ENCODE peak calls at places on chromosomes 12 and 14, in eight cellular contexts. Z is gastrocnemius medialis; V is endodermal cell; B is kidney; E is left ventricle myocardium inferior; X is CD8-positive, alpha-beta T cell; K is breast epithelium; N is A549. R is an unnamed sample. For H3K4me1, the result is how much of the 10 kb centered on the place peaks cover.

GRCh38 chr14:34283590-34283989 is 178.4 kb downstream of the SPTSSA start:
- DNase-seq in Z (no peak), V (no peak), B (no peak), E (no peak), X (no peak), K (no peak), N (no peak), R (no peak)

GRCh38 chr12:99087278-99087677 is 442.2 kb downstream of the APAF1 start:
- DNase-seq in Z (no peak), V (no peak), B (no peak), E (no peak), X (no peak), K (no peak), N (no peak), R (no peak)

GRCh38 chr12:132475304-132476037 is 14.5 kb upstream of the FBRSL1 start:
- DNase-seq in Z (no peak), V (no peak), B (peak), E (no peak), X (no peak), K (no peak), N (peak), R (no peak)

GRCh38 chr12:15830538-15830937 is 41.4 kb upstream of the EPS8 start:
- DNase-seq in Z (no peak), V (no peak), B (no peak), E (no peak), X (no peak), K (no peak), N (no peak), R (no peak)

GRCh38 chr12:6539276-6540134 is 5.2 kb downstream of the GAPDH start:
- DNase-seq in Z (peak), V (peak), B (no peak), E (peak), X (no peak), K (no peak), N (peak), R (no peak)

GRCh38 chr12:114680498-114681148 is 3.4 kb downstream of the TBX3 start:
- DNase-seq in Z (no peak), V (peak), B (peak), E (no peak), X (no peak), K (no peak), N (no peak), R (no peak)

GRCh38 chr12:107328442-107329133 is 235.2 kb upstream of the CRY1 start:
- DNase-seq in Z (no peak), V (peak), B (no peak), E (no peak), X (no peak), K (no peak), N (peak), R (no peak)

GRCh38 chr14:36443374-36443773 is 76.7 kb downstream of the NKX2-1 start:
- DNase-seq in Z (no peak), V (peak), B (no peak), E (no peak), X (no peak), K (no peak), N (no peak), R (no peak)

GRCh38 chr14:90272523-90272922 is 16.2 kb downstream of the PSMC1 start:
- DNase-seq in Z (no peak), V (no peak), B (no peak), E (no peak), X (no peak), K (no peak), N (no peak), R (peak)

GRCh38 chr12:32273063-32273521 is 126.3 kb upstream of the FGD4 start:
- DNase-seq in Z (no peak), V (no peak), B (no peak), E (no peak), X (no peak), K (no peak), N (no peak), R (no peak)

GRCh38 chr12:108457006-108457733 is 57.9 kb upstream of the FICD start:
- DNase-seq in Z (no peak), V (peak), B (no peak), E (no peak), X (no peak), K (no peak), N (peak), R (no peak)

GRCh38 chr12:28137414-28137813 is 52.8 kb upstream of the CCDC91 start:
- DNase-seq in Z (no peak), V (no peak), B (no peak), E (no peak), X (no peak), K (no peak), N (no peak), R (no peak)

GRCh38 chr14:76828339-76829015 is 2.3 kb downstream of the LRRC74A start:
- DNase-seq in Z (no peak), V (peak), B (no peak), E (no peak), X (no peak), K (no peak), N (no peak), R (no peak)

GRCh38 chr14:100574642-100575031 is 12.6 kb downstream of the BEGAIN start:
- DNase-seq in Z (no peak), V (no peak), B (peak), E (no peak), X (no peak), K (no peak), N (no peak), R (no peak)

GRCh38 chr14:69693823-69694729 is 72.9 kb upstream of the SRSF5 start:
- DNase-seq in Z (no peak), V (peak), B (peak), E (no peak), X (no peak), K (no peak), N (peak), R (no peak)
- H3K4me1 ChIP-seq in Z (half or more), V (under half), B (half or more), E (half or more), X (under half), K (under half), N (under half), R (under half)

GRCh38 chr12:89346741-89347324 is 5.5 kb downstream of the DUSP6 start:
- DNase-seq in Z (no peak), V (peak), B (no peak), E (peak), X (no peak), K (no peak), N (no peak), R (peak)
- H3K4me1 ChIP-seq in Z (under half), V (under half), B (under half), E (half or more), X (under half), K (under half), N (under half), R (under half)

GRCh38 chr12:89247962-89248361 is 104.3 kb downstream of the DUSP6 start:
- DNase-seq in Z (no peak), V (no peak), B (no peak), E (no peak), X (no peak), K (no peak), N (no peak), R (no peak)

GRCh38 chr12:89243786-89244185 is 108.5 kb downstream of the DUSP6 start:
- DNase-seq in Z (no peak), V (no peak), B (no peak), E (no peak), X (no peak), K (no peak), N (no peak), R (no peak)

GRCh38 chr12:89245090-89245489 is 107.2 kb downstream of the DUSP6 start:
- DNase-seq in Z (no peak), V (peak), B (no peak), E (no peak), X (no peak), K (no peak), N (no peak), R (no peak)

GRCh38 chr12:89247541-89247942 is 104.8 kb downstream of the DUSP6 start:
- DNase-seq in Z (no peak), V (peak), B (no peak), E (no peak), X (no peak), K (no peak), N (no peak), R (no peak)

GRCh38 chr12:89244536-89244935 is 107.8 kb downstream of the DUSP6 start:
- DNase-seq in Z (no peak), V (no peak), B (no peak), E (no peak), X (no peak), K (no peak), N (no peak), R (no peak)
- H3K4me1 ChIP-seq in Z (under half), V (under half), B (under half), E (under half), X (under half), K (under half), N (under half), R (under half)

DNA sequence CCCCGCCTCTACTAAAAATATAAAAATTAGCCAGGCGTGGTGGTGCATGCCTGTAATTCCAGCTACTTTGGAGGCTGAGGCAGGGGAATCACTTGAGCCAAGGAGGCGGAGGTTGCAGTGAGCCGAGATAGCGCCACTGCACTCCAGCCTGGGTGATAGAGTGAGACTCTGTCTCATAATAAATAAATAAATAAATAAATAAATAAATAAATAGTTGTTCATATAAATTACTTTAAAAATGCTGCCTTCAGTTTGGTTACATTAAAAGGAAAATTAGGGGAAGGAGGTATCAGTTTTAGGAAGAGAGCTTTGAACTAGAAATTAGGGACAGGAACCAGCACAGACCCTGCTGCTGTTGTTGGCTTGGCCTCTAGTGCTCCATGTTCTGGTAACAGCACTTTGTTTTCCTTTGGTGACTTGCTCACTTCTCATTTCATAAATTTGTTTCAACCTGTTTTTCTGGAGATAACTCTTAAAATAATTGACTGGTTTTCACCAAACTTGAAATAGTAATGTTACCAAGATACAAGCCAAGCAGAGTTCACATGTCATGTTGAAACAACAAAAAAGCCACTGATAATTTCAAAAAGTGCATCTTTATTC is 22.9 kb upstream of the PTPRB start:
- DNase-seq in Z (no peak), V (no peak), B (no peak), E (no peak), X (no peak), K (no peak), N (no peak), R (no peak)
- H3K4me1 ChIP-seq in Z (under half), V (under half), B (under half), E (under half), X (under half), K (under half), N (under half), R (under half)

DNA sequence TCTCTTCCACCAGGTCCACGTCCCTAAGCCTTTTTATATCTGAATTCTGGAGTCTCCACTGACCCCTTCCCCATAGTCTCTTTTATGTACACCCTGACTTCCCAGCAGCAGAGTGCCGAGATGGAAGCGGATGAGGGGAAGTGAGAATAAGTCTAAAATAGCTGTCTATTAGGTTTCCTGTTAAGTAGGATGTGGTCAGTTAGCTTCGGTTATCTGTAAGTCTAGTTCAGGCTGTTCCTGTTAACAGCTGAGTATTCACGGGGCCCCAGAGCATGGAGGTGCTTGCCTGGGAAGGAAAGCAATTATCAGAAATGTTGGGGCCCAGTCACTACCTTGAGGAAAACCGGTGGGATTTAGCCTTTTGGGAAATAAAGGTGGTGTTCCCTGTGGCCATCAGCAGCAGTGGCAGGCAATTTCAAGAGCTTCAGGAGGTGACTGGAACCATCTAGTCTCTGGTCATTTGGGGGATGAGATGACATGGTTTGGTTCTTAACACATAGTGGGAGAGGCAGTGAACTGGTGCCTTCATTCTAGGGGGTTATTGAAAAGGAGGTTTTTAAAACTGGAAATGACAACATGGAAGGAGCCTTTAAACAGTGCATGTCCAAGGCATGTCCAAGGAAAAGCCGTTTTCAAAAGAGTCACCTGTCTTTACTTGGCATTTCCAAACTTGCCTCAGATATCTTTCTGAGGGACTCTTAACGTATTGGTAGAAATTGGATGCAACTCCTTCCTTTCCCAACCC is 21.8 kb downstream of the CHST11 start:
- DNase-seq in Z (no peak), V (no peak), B (no peak), E (no peak), X (no peak), K (no peak), N (no peak), R (no peak)
- H3K4me1 ChIP-seq in Z (under half), V (under half), B (under half), E (under half), X (half or more), K (under half), N (under half), R (under half)

DNA sequence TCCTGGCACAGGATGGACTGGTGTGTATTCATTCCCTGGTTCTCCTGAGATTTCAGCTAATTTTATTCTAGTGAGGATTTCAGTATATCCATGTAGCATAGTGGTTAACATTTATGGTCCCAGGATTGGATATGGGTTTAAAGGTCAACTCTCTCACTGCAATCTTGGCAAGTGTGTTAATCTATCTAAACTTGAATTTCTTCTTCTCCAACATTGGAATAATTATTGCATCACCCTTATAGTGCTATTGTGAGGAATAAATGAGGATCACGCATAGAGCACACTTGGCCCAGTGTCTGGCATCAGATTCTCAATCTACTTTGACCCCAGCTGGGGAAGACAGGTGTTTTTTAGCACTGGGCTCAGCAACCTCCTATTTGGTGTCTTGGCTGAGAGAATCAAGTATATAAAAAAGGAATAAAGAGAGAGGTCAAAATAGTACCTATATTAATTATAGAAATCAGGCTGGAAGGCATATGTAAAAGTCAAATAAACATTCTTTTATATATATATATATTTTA is 531.2 kb upstream of the ATP2B1 start:
- DNase-seq in Z (no peak), V (no peak), B (no peak), E (no peak), X (no peak), K (no peak), N (no peak), R (no peak)
- H3K4me1 ChIP-seq in Z (under half), V (under half), B (under half), E (under half), X (under half), K (under half), N (under half), R (under half)

GRCh38 chr12:52232916-52233461 is at the start of gene KRT7:
- DNase-seq in Z (no peak), V (peak), B (peak), E (no peak), X (no peak), K (peak), N (peak), R (no peak)

GRCh38 chr12:52230364-52231281 is 2.4 kb upstream of the KRT7 start:
- DNase-seq in Z (no peak), V (no peak), B (peak), E (peak), X (no peak), K (peak), N (peak), R (no peak)

GRCh38 chr12:52232233-52232915 is 669 bp upstream of the KRT7 start:
- DNase-seq in Z (no peak), V (no peak), B (peak), E (no peak), X (no peak), K (peak), N (no peak), R (no peak)

GRCh38 chr12:52229836-52230343 is 3.2 kb upstream of the KRT7 start:
- DNase-seq in Z (no peak), V (no peak), B (peak), E (no peak), X (no peak), K (no peak), N (no peak), R (no peak)

DNA sequence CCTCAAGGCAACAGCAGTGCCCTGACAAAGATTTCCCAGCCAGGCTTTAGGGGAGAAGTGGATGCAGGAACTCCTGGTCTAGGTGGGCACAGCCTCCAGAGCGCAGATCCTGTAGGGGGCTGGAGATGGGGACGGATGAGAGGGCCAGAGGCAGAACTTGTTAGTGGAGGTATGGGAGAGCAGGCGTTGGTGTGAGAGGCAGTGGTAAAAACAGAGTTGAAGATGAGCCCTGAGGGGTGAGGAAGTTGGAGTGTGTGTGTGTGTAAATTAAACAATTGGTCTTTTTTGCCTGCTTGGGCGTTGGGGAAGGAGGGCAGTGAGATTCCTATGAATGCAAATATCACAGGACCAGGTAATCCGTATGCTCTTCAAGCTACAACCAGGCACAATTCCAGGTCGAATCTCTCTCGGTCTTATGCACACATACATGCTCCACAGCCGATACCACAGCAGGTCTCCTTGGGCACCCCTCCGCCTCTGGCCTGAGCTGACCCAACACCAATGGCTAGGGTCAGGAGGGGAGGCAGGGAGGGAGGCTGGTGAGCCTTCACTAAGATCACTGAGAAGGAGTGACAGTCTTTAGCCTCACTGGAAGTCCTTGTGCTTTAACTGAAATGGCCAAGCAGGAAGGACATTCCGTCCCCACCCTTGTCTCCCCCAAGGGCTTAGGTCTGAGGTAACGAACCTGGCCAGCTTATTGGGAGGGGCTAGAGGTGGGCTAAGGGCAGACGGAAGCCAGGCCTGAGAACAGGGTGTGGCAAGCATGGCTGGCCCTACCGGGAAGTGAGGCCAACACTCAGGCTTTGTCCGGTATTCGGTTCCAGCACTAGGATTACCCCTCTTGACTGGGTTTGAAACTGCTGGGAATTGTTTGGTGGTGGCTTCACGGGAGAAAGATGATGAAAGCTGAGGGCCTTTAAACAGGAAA is 1.5 kb upstream of the KRT7 start:
- DNase-seq in Z (no peak), V (no peak), B (peak), E (no peak), X (no peak), K (peak), N (peak), R (no peak)
- H3K4me1 ChIP-seq in Z (under half), V (under half), B (under half), E (under half), X (under half), K (under half), N (half or more), R (under half)

DNA sequence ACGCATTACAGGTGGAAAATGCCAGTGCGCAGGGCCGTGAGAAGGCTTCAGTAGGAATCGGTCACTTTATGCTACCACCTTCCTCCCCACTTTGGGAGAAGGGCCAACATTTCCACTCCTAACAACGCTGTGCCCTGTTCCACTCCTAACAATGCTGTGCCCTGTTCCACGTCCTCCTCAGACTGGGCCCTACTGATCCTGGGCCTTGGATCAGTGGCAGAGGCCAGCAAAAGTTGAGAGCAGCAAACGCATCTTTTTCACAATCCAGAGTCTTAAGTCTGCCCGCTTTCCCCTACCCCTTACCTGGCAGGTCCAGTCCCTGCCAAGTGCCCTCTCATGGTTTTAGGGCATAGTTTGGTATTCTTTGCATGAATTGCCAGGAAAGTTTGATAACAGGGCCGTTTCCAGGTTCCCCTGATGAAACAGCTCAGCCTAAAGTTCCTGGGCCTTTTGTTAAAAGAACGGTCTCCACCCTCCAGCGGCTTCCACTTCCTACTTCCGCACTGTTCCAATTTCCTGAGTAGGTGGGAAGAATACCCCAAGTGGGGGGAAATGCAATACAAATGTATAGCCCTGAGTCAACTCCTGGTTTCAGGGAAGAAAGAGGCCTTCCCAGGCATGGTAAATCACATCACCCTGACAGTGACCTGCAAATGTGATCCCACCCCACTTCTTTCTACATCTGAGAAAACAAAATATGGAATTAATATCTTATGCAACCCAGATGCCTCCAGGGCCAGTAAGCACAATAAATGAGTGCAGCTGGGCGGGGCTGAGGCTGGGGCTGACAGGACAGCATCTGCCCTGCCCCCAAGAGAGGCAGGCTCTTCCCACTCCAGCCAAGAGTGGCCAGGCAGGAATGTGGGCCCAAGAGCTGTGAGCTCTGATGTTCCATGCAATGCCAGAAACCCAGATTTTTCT is 15.0 kb downstream of the KCTD10 start:
- DNase-seq in Z (peak), V (peak), B (peak), E (peak), X (no peak), K (peak), N (peak), R (peak)
- H3K4me1 ChIP-seq in Z (half or more), V (under half), B (half or more), E (half or more), X (under half), K (under half), N (under half), R (under half)

R was measured in uterus.